ENCODE peak calls at places on chromosomes 7 and 10, in six cellular contexts. D, E, M, Z, O and G are unnamed samples.

GRCh38 chr10:124680675-124681074 is 63.5 kb downstream of the FAM53B start:
- DNase-seq in D (no peak), E (no peak), M (peak; percentile 32), Z (peak; percentile 39), O (no peak), G (no peak)

GRCh38 chr10:107971973-107972372 is 807.5 kb upstream of the SORCS1 start:
- DNase-seq in D (peak; percentile 11), E (no peak), M (no peak), Z (peak; percentile 49), O (no peak), G (no peak)

GRCh38 chr7:157682064-157682945 is 345.5 kb downstream of the DNAJB6 start:
- DNase-seq in D (no peak), E (no peak), M (no peak), Z (no peak), O (peak; percentile 46), G (peak; percentile 35)

GRCh38 chr7:96004598-96004997 is 232.2 kb downstream of the DYNC1I1 start:
- DNase-seq in D (no peak), E (no peak), M (no peak), Z (no peak), O (no peak), G (no peak)

GRCh38 chr10:59631882-59632281 is 77.8 kb downstream of the SLC16A9 start:
- DNase-seq in D (peak; percentile 32), E (no peak), M (no peak), Z (no peak), O (no peak), G (no peak)

GRCh38 chr10:117075064-117075463 is 63.0 kb downstream of the VAX1 start:
- DNase-seq in D (peak; percentile 31), E (no peak), M (peak; percentile 7), Z (peak; percentile 8), O (no peak), G (no peak)

GRCh38 chr10:14240253-14241189 is 90.2 kb downstream of the FRMD4A start:
- DNase-seq in D (peak; percentile 72), E (peak; percentile 14), M (peak; percentile 26), Z (no peak), O (peak; percentile 52), G (peak; percentile 47)

GRCh38 chr10:84525120-84525806 is 196.9 kb downstream of the CCSER2 start:
- DNase-seq in D (peak; percentile 45), E (no peak), M (no peak), Z (no peak), O (no peak), G (no peak)

GRCh38 chr7:80881361-80881760 is 37.5 kb downstream of the SEMA3C start:
- DNase-seq in D (no peak), E (no peak), M (no peak), Z (no peak), O (no peak), G (no peak)

GRCh38 chr7:105487559-105488218 is 34.4 kb downstream of the PUS7 start:
- DNase-seq in D (peak; percentile 32), E (peak; percentile 2), M (peak; percentile 94), Z (peak; percentile 82), O (peak; percentile 32), G (no peak)

GRCh38 chr7:149282331-149282655 is 20.3 kb downstream of the ZNF783 start:
- DNase-seq in D (no peak), E (no peak), M (no peak), Z (no peak), O (no peak), G (no peak)

GRCh38 chr10:126939706-126940105 is 34.5 kb downstream of the DOCK1 start:
- DNase-seq in D (peak; percentile 34), E (peak; percentile 6), M (no peak), Z (no peak), O (no peak), G (no peak)

GRCh38 chr10:28913436-28913835 is 236.1 kb downstream of the BAMBI start:
- DNase-seq in D (no peak), E (no peak), M (no peak), Z (no peak), O (no peak), G (no peak)

GRCh38 chr7:155369-156000 is 36.9 kb upstream of the FAM20C start:
- DNase-seq in D (no peak), E (no peak), M (peak; percentile 36), Z (peak; percentile 13), O (no peak), G (no peak)

GRCh38 chr7:69775231-69775771 is 177.0 kb downstream of the AUTS2 start:
- DNase-seq in D (peak; percentile 69), E (no peak), M (no peak), Z (no peak), O (no peak), G (no peak)

GRCh38 chr10:110458583-110458920 is 39.2 kb upstream of the DUSP5 start:
- DNase-seq in D (no peak), E (no peak), M (no peak), Z (no peak), O (no peak), G (no peak)

GRCh38 chr7:51350195-51350896 is 33.7 kb upstream of the COBL start:
- DNase-seq in D (no peak), E (no peak), M (no peak), Z (peak; percentile 24), O (no peak), G (no peak)

GRCh38 chr7:8109196-8110022 is 140.8 kb downstream of the GLCCI1 start:
- DNase-seq in D (no peak), E (no peak), M (peak; percentile 52), Z (peak; percentile 49), O (no peak), G (no peak)

GRCh38 chr7:37901236-37901827 is 15.3 kb downstream of the SFRP4 start:
- DNase-seq in D (peak; percentile 63), E (peak; percentile 23), M (peak; percentile 15), Z (peak; percentile 35), O (no peak), G (no peak)

GRCh38 chr7:129798616-129799349 is 154.0 kb downstream of the UBE2H start:
- DNase-seq in D (no peak), E (no peak), M (no peak), Z (no peak), O (no peak), G (no peak)

GRCh38 chr7:106262268-106262881 is 22.4 kb downstream of the NAMPT start:
- DNase-seq in D (no peak), E (no peak), M (no peak), Z (no peak), O (no peak), G (no peak)

GRCh38 chr7:82044497-82045080 is 274.7 kb upstream of the HGF start:
- DNase-seq in D (peak; percentile 38), E (peak; percentile 40), M (peak; percentile 58), Z (peak; percentile 68), O (no peak), G (no peak)

GRCh38 chr10:29949411-29950011 is 109.9 kb downstream of the JCAD start:
- DNase-seq in D (no peak), E (no peak), M (peak; percentile 98), Z (peak; percentile 95), O (no peak), G (no peak)

GRCh38 chr10:102470579-102471546 is 19.5 kb upstream of the C10orf95 start:
- DNase-seq in D (no peak), E (no peak), M (no peak), Z (no peak), O (no peak), G (no peak)

DNA sequence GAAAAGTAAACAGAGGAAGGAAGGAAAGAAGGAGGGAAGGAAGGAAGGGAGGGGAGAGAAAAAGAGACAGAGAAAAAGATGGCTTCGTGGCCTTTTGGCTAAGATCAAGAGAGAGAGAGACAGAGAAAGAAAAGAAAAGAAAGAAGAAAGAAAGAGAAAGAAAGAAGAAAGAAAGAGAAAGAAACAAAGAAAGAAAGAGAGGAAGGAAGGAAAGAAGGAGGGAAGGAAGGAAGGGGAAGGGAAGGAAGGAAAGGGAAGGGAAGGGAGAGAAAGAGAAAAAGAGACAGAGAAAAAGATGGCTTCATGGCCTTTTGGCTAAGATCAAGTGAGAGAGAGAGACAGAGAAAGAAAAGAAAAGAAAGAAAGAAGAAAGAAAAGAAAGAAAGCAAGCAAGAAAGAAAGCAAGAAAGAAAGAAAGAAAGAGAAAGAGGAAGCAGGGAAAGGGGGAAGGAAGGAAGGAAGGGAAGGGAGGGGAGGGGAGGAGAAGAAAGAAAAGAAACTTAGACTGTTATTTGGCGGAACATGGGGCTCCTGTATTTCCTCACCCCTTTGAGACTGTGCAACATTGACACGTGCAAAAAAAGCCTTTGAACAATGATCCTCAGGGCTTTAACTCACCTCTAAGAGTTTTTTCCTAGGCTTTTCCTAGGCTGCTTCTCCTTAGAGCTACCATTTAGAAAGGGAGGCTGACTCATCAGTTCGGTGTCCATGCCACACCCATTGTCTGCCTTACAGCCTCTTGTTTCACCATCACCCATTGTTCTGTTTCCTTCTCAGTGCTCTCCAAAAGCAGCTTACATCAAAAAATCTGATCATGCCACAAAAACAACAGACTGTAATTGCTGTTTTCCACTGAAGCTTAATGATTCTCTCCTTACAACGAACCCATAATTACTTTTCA is 91.2 kb downstream of the PRLHR start:
- DNase-seq in D (peak; percentile 78), E (no peak), M (peak; percentile 3), Z (no peak), O (no peak), G (no peak)
- H2BK15ac ChIP-seq in D (no peak overlapping the region), E (no peak overlapping the region), M (no peak overlapping the region), Z (no peak overlapping the region), O (no peak overlapping the region), G (no peak overlapping the region)

GRCh38 chr7:138755331-138755747 is 42.5 kb upstream of the TMEM213 start:
- DNase-seq in D (peak; percentile 48), E (no peak), M (no peak), Z (no peak), O (no peak), G (no peak)
- H2BK5ac ChIP-seq in D (no peak overlapping the region), E (no peak overlapping the region), M (no peak overlapping the region), Z (peak overlapping the region; percentile 87), O (no peak overlapping the region), G (no peak overlapping the region)

GRCh38 chr10:11118696-11119095 is 101.0 kb downstream of the CELF2 start:
- DNase-seq in D (no peak), E (no peak), M (no peak), Z (no peak), O (no peak), G (no peak)
- H3K23ac ChIP-seq in D (no peak overlapping the region), E (no peak overlapping the region), M (no peak overlapping the region), Z (no peak overlapping the region), O (no peak overlapping the region), G (no peak overlapping the region)

GRCh38 chr10:77490512-77490911 is 147.1 kb downstream of the KCNMA1 start:
- DNase-seq in D (no peak), E (no peak), M (no peak), Z (no peak), O (no peak), G (no peak)

GRCh38 chr10:77494789-77495541 is 142.6 kb downstream of the KCNMA1 start:
- DNase-seq in D (no peak), E (no peak), M (no peak), Z (no peak), O (no peak), G (no peak)

GRCh38 chr10:77493851-77494788 is 143.5 kb downstream of the KCNMA1 start:
- DNase-seq in D (peak; percentile 68), E (no peak), M (peak; percentile 54), Z (peak; percentile 53), O (no peak), G (peak; percentile 42)

GRCh38 chr10:77493239-77493806 is 144.3 kb downstream of the KCNMA1 start:
- DNase-seq in D (no peak), E (no peak), M (no peak), Z (no peak), O (no peak), G (no peak)

DNA sequence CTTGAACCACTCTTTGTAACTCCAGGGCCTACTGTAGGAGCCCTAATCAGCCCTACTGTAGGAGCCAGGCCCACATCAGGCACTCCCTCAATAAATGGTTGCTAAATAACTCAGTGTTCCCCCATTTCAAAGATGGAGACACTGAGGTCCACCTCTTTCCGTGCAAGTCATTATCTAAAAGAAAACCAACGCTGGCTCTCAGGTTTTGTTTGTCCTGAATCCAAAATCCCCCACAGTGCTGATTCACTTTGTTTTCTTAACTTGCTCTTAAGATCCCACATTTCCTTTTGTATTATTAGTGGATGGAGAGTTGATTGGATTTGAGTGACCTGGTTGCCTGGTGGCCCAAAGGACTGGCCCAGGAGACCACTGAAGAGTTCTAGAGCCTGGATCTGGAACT is 146.7 kb downstream of the KCNMA1 start:
- DNase-seq in D (no peak), E (no peak), M (peak; percentile 36), Z (no peak), O (no peak), G (no peak)
- H2BK15ac ChIP-seq in D (no peak overlapping the region), E (no peak overlapping the region), M (no peak overlapping the region), Z (no peak overlapping the region), O (no peak overlapping the region), G (no peak overlapping the region)